ENCODE peak calls at places on chromosome 22, in nine cellular contexts. I is Caco-2; T is GM23338; P is body of pancreas; F is endodermal cell; R is fibroblast of lung; O is ovary; V is CD8-positive, alpha-beta memory T cell; L is mammary epithelial cell. M is an unnamed sample. For H3K4me1, the result is how much of the 10 kb centered on the place peaks cover.

GRCh38 chr22:23858484-23858815 is 775 bp downstream of the SLC2A11 start:
- DNase-seq in I (no peak), T (no peak), P (no peak), F (no peak), R (no peak), O (no peak), V (no peak), L (no peak), M (no peak)

GRCh38 chr22:39171623-39172264 is 19.3 kb upstream of the CBX7 start:
- DNase-seq in I (peak), T (peak), P (no peak), F (peak), R (no peak), O (peak), V (no peak), L (no peak), M (no peak)

GRCh38 chr22:46688949-46689348 is 49.1 kb downstream of the CERK start:
- DNase-seq in I (no peak), T (no peak), P (no peak), F (no peak), R (no peak), O (no peak), V (no peak), L (no peak), M (no peak)

GRCh38 chr22:37256075-37256726 is 12.1 kb upstream of the RAC2 start:
- DNase-seq in I (no peak), T (no peak), P (no peak), F (peak), R (no peak), O (no peak), V (no peak), L (no peak), M (no peak)

GRCh38 chr22:17265649-17266248 is 46.5 kb upstream of the ADA2 start:
- DNase-seq in I (no peak), T (no peak), P (no peak), F (peak), R (no peak), O (no peak), V (no peak), L (no peak), M (no peak)

GRCh38 chr22:22018825-22019658 is 36.5 kb upstream of the TOP3B start:
- DNase-seq in I (no peak), T (no peak), P (no peak), F (no peak), R (no peak), O (no peak), V (no peak), L (no peak), M (no peak)

GRCh38 chr22:46187862-46188261 is 37.5 kb downstream of the PPARA start:
- DNase-seq in I (no peak), T (no peak), P (no peak), F (no peak), R (no peak), O (no peak), V (no peak), L (peak), M (no peak)

GRCh38 chr22:36286096-36286957 is 33.4 kb downstream of the APOL1 start:
- DNase-seq in I (peak), T (peak), P (peak), F (peak), R (peak), O (peak), V (peak), L (peak), M (peak)

GRCh38 chr22:46994265-46994664 is 231.8 kb downstream of the TBC1D22A start:
- DNase-seq in I (no peak), T (no peak), P (no peak), F (no peak), R (no peak), O (no peak), V (no peak), L (no peak), M (no peak)

GRCh38 chr22:47040486-47041145 is 278.2 kb downstream of the TBC1D22A start:
- DNase-seq in I (no peak), T (no peak), P (no peak), F (no peak), R (no peak), O (no peak), V (no peak), L (no peak), M (no peak)

GRCh38 chr22:23790819-23791736 is 4.3 kb downstream of the SMARCB1 start:
- DNase-seq in I (no peak), T (no peak), P (no peak), F (no peak), R (peak), O (peak), V (no peak), L (no peak), M (no peak)

GRCh38 chr22:23383491-23384450 is 196.3 kb downstream of the IGLL1 start:
- DNase-seq in I (no peak), T (peak), P (no peak), F (peak), R (no peak), O (peak), V (no peak), L (no peak), M (no peak)

GRCh38 chr22:37632174-37633081 is 7.0 kb upstream of the SH3BP1 start:
- DNase-seq in I (no peak), T (no peak), P (no peak), F (no peak), R (no peak), O (no peak), V (no peak), L (no peak), M (no peak)

GRCh38 chr22:45781941-45782340 is 110.3 kb downstream of the ATXN10 start:
- DNase-seq in I (no peak), T (no peak), P (no peak), F (no peak), R (peak), O (no peak), V (no peak), L (peak), M (no peak)

GRCh38 chr22:47734511-47734910 is 972.1 kb downstream of the TBC1D22A start:
- DNase-seq in I (no peak), T (no peak), P (no peak), F (no peak), R (no peak), O (no peak), V (no peak), L (no peak), M (no peak)

GRCh38 chr22:35837328-35837727 is 119.7 kb downstream of the APOL5 start:
- DNase-seq in I (no peak), T (no peak), P (no peak), F (no peak), R (no peak), O (no peak), V (no peak), L (peak), M (no peak)

GRCh38 chr22:33472462-33473344 is 414.5 kb upstream of the SYN3 start:
- DNase-seq in I (no peak), T (no peak), P (no peak), F (no peak), R (peak), O (no peak), V (no peak), L (no peak), M (no peak)

GRCh38 chr22:26671317-26672059 is 14.1 kb downstream of the MIAT start:
- DNase-seq in I (no peak), T (peak), P (peak), F (no peak), R (no peak), O (peak), V (peak), L (peak), M (peak)

GRCh38 chr22:45008853-45009751 is 703 bp downstream of the PHF21B start:
- DNase-seq in I (no peak), T (peak), P (no peak), F (peak), R (no peak), O (peak), V (no peak), L (peak), M (no peak)

GRCh38 chr22:25758316-25758715 is 16.3 kb downstream of the MYO18B start:
- DNase-seq in I (no peak), T (no peak), P (no peak), F (no peak), R (peak), O (no peak), V (no peak), L (no peak), M (no peak)

GRCh38 chr22:48902983-48903650 is 924.6 kb downstream of the BRD1 start:
- DNase-seq in I (no peak), T (no peak), P (no peak), F (peak), R (no peak), O (no peak), V (no peak), L (no peak), M (no peak)

GRCh38 chr22:25735657-25736056 is 6.3 kb upstream of the MYO18B start:
- DNase-seq in I (no peak), T (no peak), P (no peak), F (peak), R (no peak), O (no peak), V (no peak), L (no peak), M (no peak)

DNA sequence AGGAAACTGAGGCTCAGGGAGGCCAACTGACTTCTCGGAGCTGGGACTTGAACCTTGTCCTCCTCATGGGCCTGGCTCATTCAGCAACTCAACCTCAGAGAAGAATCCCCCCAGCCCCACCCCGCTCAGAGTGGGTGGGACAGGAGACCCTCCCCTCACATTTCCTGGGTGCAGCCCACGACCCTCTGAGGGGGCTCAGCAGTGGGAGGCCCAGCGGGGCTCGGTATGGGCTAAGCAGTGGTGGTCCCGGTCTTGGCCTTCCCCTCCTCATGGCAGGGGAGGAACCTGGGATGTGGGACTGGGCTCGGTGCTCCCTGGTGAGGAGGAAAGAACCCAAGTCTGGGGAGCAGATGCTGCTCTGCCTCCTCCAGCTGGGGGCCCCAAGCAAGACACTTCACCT is 14.2 kb upstream of the CABP7 start:
- DNase-seq in I (no peak), T (no peak), P (no peak), F (no peak), R (no peak), O (no peak), V (no peak), L (no peak), M (no peak)
- H3K4me1 ChIP-seq in I (under half), T (under half), P (under half), F (under half), R (under half), O (under half), V (under half), L (under half), M (under half)

GRCh38 chr22:41946360-41947180 is at the start of gene CENPM:
- DNase-seq in I (peak), T (peak), P (peak), F (peak), R (peak), O (peak), V (peak), L (peak), M (peak)

GRCh38 chr22:41943661-41944209 is 3.2 kb downstream of the CENPM start:
- DNase-seq in I (no peak), T (peak), P (no peak), F (no peak), R (peak), O (no peak), V (no peak), L (no peak), M (no peak)

GRCh38 chr22:41948142-41948541 is 1.2 kb upstream of the CENPM start:
- DNase-seq in I (no peak), T (no peak), P (no peak), F (no peak), R (no peak), O (no peak), V (no peak), L (no peak), M (no peak)

GRCh38 chr22:41949297-41949965 is 2.5 kb upstream of the CENPM start:
- DNase-seq in I (no peak), T (no peak), P (no peak), F (no peak), R (no peak), O (no peak), V (no peak), L (no peak), M (no peak)

GRCh38 chr22:41947181-41948080 is 479 bp upstream of the CENPM start:
- DNase-seq in I (no peak), T (no peak), P (no peak), F (no peak), R (no peak), O (peak), V (no peak), L (no peak), M (no peak)
- H3K4me1 ChIP-seq in I (under half), T (under half), P (under half), F (under half), R (under half), O (under half), V (under half), L (under half), M (under half)

DNA sequence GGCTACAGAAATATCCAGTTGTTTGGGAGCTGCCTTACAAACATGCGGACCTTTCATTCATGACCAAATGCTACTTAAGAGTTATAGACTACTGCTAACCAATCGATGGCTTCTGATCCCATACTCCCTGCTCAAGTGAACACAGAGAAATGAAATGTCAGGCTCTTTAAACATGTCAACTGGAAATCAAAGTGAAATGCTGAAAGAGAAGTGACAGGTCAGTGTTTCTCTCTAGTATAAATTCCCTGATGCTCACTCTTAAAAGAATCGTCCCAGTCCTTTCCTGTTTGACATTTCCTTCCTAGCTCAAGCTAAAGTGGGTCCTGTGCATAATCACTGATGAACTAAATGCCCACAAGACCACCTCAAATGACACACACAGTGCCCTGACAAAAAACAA is 331.0 kb downstream of the TTC28 start:
- DNase-seq in I (no peak), T (no peak), P (no peak), F (no peak), R (no peak), O (no peak), V (no peak), L (no peak), M (no peak)
- H3K4me1 ChIP-seq in I (under half), T (under half), P (under half), F (under half), R (under half), O (under half), V (under half), L (under half), M (under half)

GRCh38 chr22:40399661-40400060 is 29.3 kb downstream of the SGSM3 start:
- DNase-seq in I (no peak), T (no peak), P (no peak), F (no peak), R (no peak), O (no peak), V (no peak), L (no peak), M (no peak)

GRCh38 chr22:40395607-40396006 is 25.2 kb downstream of the SGSM3 start:
- DNase-seq in I (no peak), T (no peak), P (no peak), F (no peak), R (no peak), O (no peak), V (no peak), L (no peak), M (no peak)

GRCh38 chr22:40394607-40395006 is 24.2 kb downstream of the SGSM3 start:
- DNase-seq in I (no peak), T (no peak), P (no peak), F (no peak), R (no peak), O (no peak), V (no peak), L (no peak), M (no peak)

GRCh38 chr22:40397436-40397835 is 27.0 kb downstream of the SGSM3 start:
- DNase-seq in I (no peak), T (peak), P (no peak), F (no peak), R (peak), O (no peak), V (no peak), L (no peak), M (no peak)

GRCh38 chr22:40396882-40397281 is 26.5 kb downstream of the SGSM3 start:
- DNase-seq in I (no peak), T (peak), P (peak), F (peak), R (peak), O (no peak), V (no peak), L (peak), M (no peak)
- H3K4me1 ChIP-seq in I (under half), T (under half), P (under half), F (under half), R (under half), O (under half), V (half or more), L (under half), M (half or more)

M was measured in naive thymus-derived CD4-positive, alpha-beta T cell.